ENCODE peak calls at places on chromosomes 2 and 18, in six cellular contexts. H, O, P, N, S and Z are unnamed samples. For H3K36me3, the result is how much of the 10 kb centered on the place peaks cover.

GRCh38 chr2:230870544-230871360 is 6.0 kb downstream of the ITM2C start:
- DNase-seq in H (no peak), O (no peak), P (no peak), N (no peak), S (no peak), Z (no peak)

GRCh38 chr2:239929504-239929903 is 95.6 kb downstream of the NDUFA10 start:
- DNase-seq in H (no peak), O (no peak), P (no peak), N (peak), S (no peak), Z (no peak)

GRCh38 chr2:197097578-197098366 is 171.3 kb upstream of the PGAP1 start:
- DNase-seq in H (peak), O (no peak), P (peak), N (peak), S (peak), Z (no peak)

GRCh38 chr2:197168705-197169104 is 141.9 kb downstream of the ANKRD44 start:
- DNase-seq in H (peak), O (no peak), P (peak), N (peak), S (peak), Z (peak)

GRCh38 chr18:12946549-12947354 is 1.1 kb upstream of the SEH1L start:
- DNase-seq in H (peak), O (no peak), P (peak), N (no peak), S (peak), Z (peak)

GRCh38 chr2:205748660-205749059 is 66.4 kb downstream of the NRP2 start:
- DNase-seq in H (no peak), O (no peak), P (no peak), N (no peak), S (no peak), Z (peak)

GRCh38 chr2:100895402-100895801 is 75.5 kb downstream of the NPAS2 start:
- DNase-seq in H (peak), O (peak), P (no peak), N (no peak), S (no peak), Z (no peak)

GRCh38 chr2:238143239-238143951 is 4.9 kb downstream of the KLHL30 start:
- DNase-seq in H (peak), O (no peak), P (peak), N (peak), S (no peak), Z (no peak)

GRCh38 chr2:8515390-8515761 is 166.5 kb upstream of the ID2 start:
- DNase-seq in H (no peak), O (no peak), P (no peak), N (no peak), S (no peak), Z (no peak)

GRCh38 chr2:47321411-47322031 is 81.4 kb upstream of the MSH2 start:
- DNase-seq in H (no peak), O (no peak), P (no peak), N (no peak), S (no peak), Z (no peak)

GRCh38 chr2:126761981-126762878 is 106.3 kb downstream of the GYPC start:
- DNase-seq in H (no peak), O (no peak), P (no peak), N (no peak), S (no peak), Z (no peak)

GRCh38 chr2:160388464-160389263 is 104.9 kb downstream of the RBMS1 start:
- DNase-seq in H (peak), O (no peak), P (no peak), N (peak), S (no peak), Z (peak)

GRCh38 chr18:38576349-38576748 is 1010.8 kb upstream of the CELF4 start:
- DNase-seq in H (no peak), O (no peak), P (no peak), N (no peak), S (no peak), Z (no peak)

GRCh38 chr2:24342110-24342910 is 18.0 kb downstream of the ITSN2 start:
- DNase-seq in H (no peak), O (no peak), P (no peak), N (no peak), S (no peak), Z (no peak)

GRCh38 chr2:214075446-214075845 is 335.4 kb upstream of the VWC2L start:
- DNase-seq in H (no peak), O (no peak), P (peak), N (no peak), S (no peak), Z (no peak)

GRCh38 chr2:109517118-109517889 is 96.5 kb downstream of the SEPTIN10 start:
- DNase-seq in H (no peak), O (no peak), P (no peak), N (peak), S (no peak), Z (no peak)

GRCh38 chr2:231648579-231649174 is 56.0 kb downstream of the TEX44 start:
- DNase-seq in H (peak), O (peak), P (peak), N (peak), S (peak), Z (peak)

GRCh38 chr2:212337486-212338343 is 200.9 kb downstream of the ERBB4 start:
- DNase-seq in H (no peak), O (no peak), P (no peak), N (no peak), S (no peak), Z (no peak)

GRCh38 chr2:109005686-109006204 is 16.7 kb upstream of the EDAR start:
- DNase-seq in H (no peak), O (no peak), P (peak), N (no peak), S (no peak), Z (no peak)

GRCh38 chr2:239155806-239156480 is 244.9 kb downstream of the HDAC4 start:
- DNase-seq in H (peak), O (no peak), P (no peak), N (peak), S (no peak), Z (no peak)

GRCh38 chr18:58639751-58640427 is 11.0 kb upstream of the ALPK2 start:
- DNase-seq in H (no peak), O (no peak), P (peak), N (no peak), S (no peak), Z (peak)

GRCh38 chr2:42424033-42424432 is 63.0 kb upstream of the COX7A2L start:
- DNase-seq in H (no peak), O (no peak), P (peak), N (no peak), S (peak), Z (no peak)

GRCh38 chr2:162768646-162769045 is 69.9 kb downstream of the KCNH7 start:
- DNase-seq in H (no peak), O (no peak), P (no peak), N (no peak), S (no peak), Z (peak)

GRCh38 chr2:17813015-17813741 is 3.1 kb upstream of the MSGN1 start:
- DNase-seq in H (no peak), O (peak), P (peak), N (no peak), S (no peak), Z (no peak)

GRCh38 chr2:1685957-1686783 is 58.1 kb downstream of the PXDN start:
- DNase-seq in H (no peak), O (no peak), P (no peak), N (no peak), S (no peak), Z (peak)
- H3K36me3 ChIP-seq in H (half or more), O (under half), P (under half), N (under half), S (under half), Z (under half)

DNA sequence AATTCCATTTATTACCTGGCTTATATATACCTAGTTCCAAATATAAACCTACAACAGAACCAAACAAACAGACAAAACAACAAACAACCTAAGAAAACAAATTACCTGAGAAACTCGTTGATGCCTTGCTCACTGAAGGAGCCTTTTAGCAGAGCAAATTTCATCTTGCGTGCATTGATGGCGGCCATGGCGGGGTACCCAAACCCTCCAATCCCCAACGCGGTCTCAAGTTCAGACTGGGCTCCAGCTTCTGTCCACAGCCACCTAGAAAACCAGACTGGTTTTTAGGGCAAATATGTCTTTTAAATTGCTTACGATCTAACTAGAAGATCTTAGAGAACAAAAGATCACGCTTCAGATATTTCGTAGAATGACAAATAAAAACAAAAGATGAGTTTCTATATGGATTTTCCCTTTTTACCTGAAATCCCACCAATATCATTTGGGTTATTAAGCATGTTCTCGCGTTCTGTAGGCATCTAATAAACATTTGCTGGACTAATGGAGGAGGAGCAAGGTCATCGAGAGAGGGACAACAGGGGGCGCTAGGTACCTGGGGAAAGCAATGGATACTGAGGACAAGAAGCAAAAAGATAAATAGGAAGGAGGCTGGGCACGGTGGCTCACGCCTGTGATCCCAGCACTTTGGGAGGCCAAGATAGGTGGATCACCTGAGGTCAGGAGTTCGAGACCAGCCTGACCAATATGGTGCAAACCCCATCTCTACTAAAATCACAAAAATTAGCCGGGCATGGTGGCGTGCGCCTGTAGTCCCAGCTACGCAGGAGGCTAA is 25.2 kb downstream of the PDIA6 start:
- DNase-seq in H (no peak), O (no peak), P (peak), N (no peak), S (no peak), Z (peak)
- H3K36me3 ChIP-seq in H (half or more), O (under half), P (half or more), N (half or more), S (under half), Z (half or more)

DNA sequence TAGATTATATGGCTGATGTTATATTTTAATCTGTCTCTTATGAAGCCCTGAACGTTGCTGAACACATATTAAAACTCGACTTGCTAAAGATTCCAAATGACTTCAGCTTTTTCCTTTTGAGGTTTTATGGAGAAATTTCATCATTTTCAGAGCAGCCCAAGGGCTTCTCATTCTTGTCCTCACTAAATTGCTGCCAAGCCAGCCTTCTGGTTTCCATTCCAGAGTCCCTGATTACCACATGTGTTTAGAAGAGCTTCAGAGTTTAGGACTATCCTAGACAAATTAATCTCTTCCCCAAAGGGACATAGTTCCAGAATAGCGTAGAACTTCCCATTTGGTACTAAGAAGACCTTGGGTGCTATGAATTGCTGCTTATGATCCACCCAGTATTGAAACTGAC is 77.8 kb upstream of the CCDC195 start:
- DNase-seq in H (peak), O (no peak), P (peak), N (no peak), S (no peak), Z (no peak)
- H3K36me3 ChIP-seq in H (under half), O (under half), P (under half), N (under half), S (under half), Z (under half)

GRCh38 chr2:63902149-63902548 is 60.5 kb downstream of the UGP2 start:
- DNase-seq in H (no peak), O (no peak), P (no peak), N (no peak), S (no peak), Z (no peak)
- H3K36me3 ChIP-seq in H (half or more), O (under half), P (under half), N (half or more), S (under half), Z (under half)

GRCh38 chr2:15613736-15614429 is 22.2 kb downstream of the DDX1 start:
- DNase-seq in H (no peak), O (no peak), P (no peak), N (no peak), S (no peak), Z (no peak)
- H3K36me3 ChIP-seq in H (half or more), O (under half), P (under half), N (half or more), S (under half), Z (under half)

GRCh38 chr2:203908344-203909185 is 28.0 kb upstream of the ICOS start:
- DNase-seq in H (no peak), O (no peak), P (no peak), N (no peak), S (no peak), Z (no peak)
- H3K36me3 ChIP-seq in H (under half), O (under half), P (under half), N (under half), S (under half), Z (under half)

DNA sequence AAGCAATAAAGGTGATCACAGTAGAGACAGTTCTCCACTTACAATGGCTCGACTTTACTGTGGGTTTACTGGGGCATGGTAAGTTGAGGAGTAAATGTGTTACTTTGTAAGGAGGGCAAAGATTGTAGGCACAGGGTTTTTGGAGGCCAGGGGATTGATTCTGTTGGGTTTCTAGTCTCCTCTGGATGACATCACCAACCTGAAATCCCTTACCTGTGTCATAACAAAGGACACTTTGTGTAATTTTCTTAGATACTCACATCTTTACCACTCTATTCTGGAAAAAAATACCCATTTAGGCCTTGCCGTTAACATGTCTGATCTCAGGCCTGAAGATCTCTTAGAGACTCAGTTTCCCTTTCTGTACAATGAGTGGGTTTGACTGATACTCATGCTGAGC is 161.7 kb downstream of the GLI2 start:
- DNase-seq in H (no peak), O (no peak), P (no peak), N (no peak), S (no peak), Z (no peak)
- H3K36me3 ChIP-seq in H (under half), O (under half), P (under half), N (under half), S (under half), Z (under half)

GRCh38 chr2:144480257-144480656 is 39.7 kb downstream of the ZEB2 start:
- DNase-seq in H (no peak), O (no peak), P (peak), N (no peak), S (no peak), Z (peak)
- H3K36me3 ChIP-seq in H (under half), O (under half), P (under half), N (under half), S (under half), Z (under half)